ENCODE peak calls at places on chromosomes 6 and 20, in five cellular contexts. C, Q, G, L and T are unnamed samples.

GRCh38 chr6:121828567-121828966 is 393.1 kb downstream of the GJA1 start:
- DNase-seq in Q (no peak), C (no peak), L (no peak), G (no peak), T (no peak)

GRCh38 chr6:131923356-131923755 is 27.8 kb downstream of the CCN2 start:
- DNase-seq in Q (peak), C (peak), G (no peak), L (no peak), T (peak)

GRCh38 chr6:151647871-151648639 is 154.2 kb downstream of the CCDC170 start:
- DNase-seq in C (no peak), Q (peak), L (no peak), G (peak), T (peak)

GRCh38 chr6:25898289-25898977 is 24.4 kb upstream of the SLC17A3 start:
- DNase-seq in L (no peak), C (no peak), Q (peak), G (no peak), T (no peak)

GRCh38 chr6:108622601-108623335 is 62.1 kb downstream of the FOXO3 start:
- DNase-seq in Q (peak), C (peak), L (peak), G (no peak), T (peak)

GRCh38 chr6:144612811-144613210 is 327.7 kb downstream of the UTRN start:
- DNase-seq in C (no peak), G (no peak), L (no peak), Q (no peak), T (no peak)

GRCh38 chr6:165854061-165854862 is 191.2 kb upstream of the PDE10A start:
- DNase-seq in G (no peak), L (no peak), C (no peak), Q (no peak), T (no peak)

GRCh38 chr6:166736606-166737005 is 109.6 kb upstream of the RPS6KA2 start:
- DNase-seq in Q (peak), G (no peak), L (peak), C (peak), T (no peak)

GRCh38 chr20:61789329-61789728 is 276.4 kb downstream of the TAF4 start:
- DNase-seq in C (no peak), Q (no peak), L (no peak), G (no peak), T (no peak)

GRCh38 chr20:35451295-35451694 is 4.1 kb upstream of the CEP250 start:
- DNase-seq in Q (no peak), G (no peak), C (no peak), L (no peak), T (no peak)

GRCh38 chr6:4567141-4567540 is 209.1 kb upstream of the CDYL start:
- DNase-seq in Q (no peak), C (peak), L (peak), G (no peak), T (peak)

GRCh38 chr6:170134077-170135040 is 156.5 kb downstream of the DLL1 start:
- DNase-seq in C (no peak), L (no peak), Q (peak), G (no peak), T (no peak)

GRCh38 chr20:36541227-36542018 is at the start of gene MYL9:
- DNase-seq in L (peak), C (peak), G (no peak), Q (peak), T (no peak)

GRCh38 chr20:19864130-19864529 is 106.1 kb downstream of the RIN2 start:
- DNase-seq in L (no peak), C (no peak), G (no peak), Q (no peak), T (no peak)

GRCh38 chr20:37315293-37316110 is 26.0 kb downstream of the MANBAL start:
- DNase-seq in G (no peak), C (peak), L (no peak), Q (no peak), T (no peak)

GRCh38 chr6:157652601-157653363 is 170.3 kb upstream of the SNX9 start:
- DNase-seq in G (no peak), L (no peak), C (no peak), Q (no peak), T (no peak)